ENCODE peak calls at places on chromosomes 6 and 20, in six cellular contexts. One of them, this sample, is unnamed.
A peak's percentile ranks its signal among the peaks of the same experiment; 100 is the strongest.

GRCh38 chr6:15977050-15977449 is 151.8 kb upstream of the MYLIP start:
- DNase-seq in upper lobe of left lung: no peak
- DNase-seq in uterus: no peak
- DNase-seq in psoas muscle: no peak
- DNase-seq in BE2C: no peak
- DNase-seq in left ventricle myocardium inferior: no peak
- DNase-seq in this sample: no peak

GRCh38 chr6:74932214-74932923 is 273.5 kb downstream of the COL12A1 start:
- DNase-seq in psoas muscle: no peak
- DNase-seq in BE2C: no peak
- DNase-seq in left ventricle myocardium inferior: no peak
- DNase-seq in uterus: no peak
- DNase-seq in upper lobe of left lung: no peak
- DNase-seq in this sample: peak; percentile 10

GRCh38 chr20:41245086-41245707 is 72.3 kb downstream of the ZHX3 start:
- DNase-seq in upper lobe of left lung: no peak
- DNase-seq in uterus: peak; percentile 45
- DNase-seq in left ventricle myocardium inferior: no peak
- DNase-seq in BE2C: no peak
- DNase-seq in psoas muscle: no peak
- DNase-seq in this sample: peak; percentile 42

GRCh38 chr20:40019510-40019909 is 669.5 kb downstream of the MAFB start:
- DNase-seq in psoas muscle: no peak
- DNase-seq in upper lobe of left lung: no peak
- DNase-seq in left ventricle myocardium inferior: no peak
- DNase-seq in uterus: no peak
- DNase-seq in BE2C: no peak
- DNase-seq in this sample: no peak

GRCh38 chr20:45993197-45993951 is 15.3 kb upstream of the MMP9 start:
- DNase-seq in uterus: no peak
- DNase-seq in upper lobe of left lung: no peak
- DNase-seq in left ventricle myocardium inferior: no peak
- DNase-seq in psoas muscle: no peak
- DNase-seq in BE2C: peak; percentile 41
- DNase-seq in this sample: peak; percentile 33

GRCh38 chr6:144149894-144150672 is at the start of gene STX11:
- DNase-seq in psoas muscle: peak; percentile 80
- DNase-seq in left ventricle myocardium inferior: peak; percentile 81
- DNase-seq in uterus: peak; percentile 19
- DNase-seq in BE2C: peak; percentile 39
- DNase-seq in upper lobe of left lung: peak; percentile 96
- DNase-seq in this sample: peak; percentile 29

GRCh38 chr6:130681028-130681427 is 146.2 kb upstream of the SMLR1 start:
- DNase-seq in psoas muscle: no peak
- DNase-seq in BE2C: no peak
- DNase-seq in uterus: no peak
- DNase-seq in left ventricle myocardium inferior: no peak
- DNase-seq in upper lobe of left lung: no peak
- DNase-seq in this sample: peak; percentile 65

GRCh38 chr20:237479-237878 is 10.4 kb downstream of the DEFB129 start:
- DNase-seq in BE2C: no peak
- DNase-seq in uterus: no peak
- DNase-seq in left ventricle myocardium inferior: no peak
- DNase-seq in psoas muscle: no peak
- DNase-seq in upper lobe of left lung: no peak
- DNase-seq in this sample: peak; percentile 5

GRCh38 chr20:51258582-51259175 is 235.8 kb upstream of the KCNG1 start:
- DNase-seq in left ventricle myocardium inferior: no peak
- DNase-seq in psoas muscle: no peak
- DNase-seq in upper lobe of left lung: no peak
- DNase-seq in BE2C: no peak
- DNase-seq in uterus: no peak
- DNase-seq in this sample: peak; percentile 17

DNA sequence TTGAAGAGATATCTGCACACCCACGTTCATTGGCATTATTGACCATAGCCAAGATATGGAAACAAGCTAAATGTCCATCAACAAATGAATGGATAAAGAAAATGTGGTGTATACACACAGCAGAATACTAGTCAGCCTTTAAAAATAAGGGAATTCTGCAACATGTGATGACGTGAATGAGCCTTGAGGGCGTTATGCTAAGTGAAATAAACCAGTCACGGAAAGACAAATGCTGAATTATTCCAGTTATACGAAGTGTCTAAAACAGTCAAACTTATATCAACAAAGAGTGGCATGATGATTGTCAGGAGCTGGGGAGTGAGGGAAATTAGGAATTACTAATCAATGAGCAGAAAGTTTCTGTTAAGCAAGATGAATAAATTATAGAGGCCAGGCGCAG is 8.4 kb upstream of the DEFB121 start:
- DNase-seq in BE2C: no peak
- DNase-seq in upper lobe of left lung: no peak
- DNase-seq in psoas muscle: no peak
- DNase-seq in left ventricle myocardium inferior: no peak
- DNase-seq in uterus: no peak
- DNase-seq in this sample: no peak
- H3K9me3 ChIP-seq in BE2C: no peaks in the 10 kb centered on the region
- H3K9me3 ChIP-seq in upper lobe of left lung: no peaks in the 10 kb centered on the region
- H3K9me3 ChIP-seq in psoas muscle: no peaks in the 10 kb centered on the region
- H3K9me3 ChIP-seq in left ventricle myocardium inferior: peaks cover 3% of the 10 kb centered on the region
- H3K9me3 ChIP-seq in uterus: no peaks in the 10 kb centered on the region
- H3K9me3 ChIP-seq in this sample: no peaks in the 10 kb centered on the region

GRCh38 chr20:59636791-59637370 is 32.5 kb downstream of the PHACTR3 start:
- DNase-seq in BE2C: no peak
- DNase-seq in upper lobe of left lung: no peak
- DNase-seq in psoas muscle: no peak
- DNase-seq in uterus: no peak
- DNase-seq in left ventricle myocardium inferior: no peak
- DNase-seq in this sample: no peak
- H3K9me3 ChIP-seq in BE2C: no peaks in the 10 kb centered on the region
- H3K9me3 ChIP-seq in upper lobe of left lung: no peaks in the 10 kb centered on the region
- H3K9me3 ChIP-seq in psoas muscle: no peaks in the 10 kb centered on the region
- H3K9me3 ChIP-seq in uterus: no peaks in the 10 kb centered on the region
- H3K9me3 ChIP-seq in left ventricle myocardium inferior: no peaks in the 10 kb centered on the region
- H3K9me3 ChIP-seq in this sample: peaks cover 21% of the 10 kb centered on the region

GRCh38 chr6:13445005-13445743 is 42.2 kb downstream of the GFOD1 start:
- DNase-seq in psoas muscle: peak; percentile 79
- DNase-seq in left ventricle myocardium inferior: peak; percentile 65
- DNase-seq in BE2C: peak; percentile 88
- DNase-seq in uterus: peak; percentile 54
- DNase-seq in upper lobe of left lung: no peak
- DNase-seq in this sample: peak; percentile 64

GRCh38 chr6:13446371-13446770 is 41.0 kb downstream of the GFOD1 start:
- DNase-seq in BE2C: peak; percentile 46
- DNase-seq in uterus: no peak
- DNase-seq in left ventricle myocardium inferior: no peak
- DNase-seq in upper lobe of left lung: no peak
- DNase-seq in psoas muscle: no peak
- DNase-seq in this sample: no peak

GRCh38 chr6:13447949-13448724 is 39.3 kb downstream of the GFOD1 start:
- DNase-seq in uterus: no peak
- DNase-seq in psoas muscle: no peak
- DNase-seq in upper lobe of left lung: no peak
- DNase-seq in left ventricle myocardium inferior: no peak
- DNase-seq in BE2C: no peak
- DNase-seq in this sample: no peak

GRCh38 chr6:13444604-13445003 is 42.8 kb downstream of the GFOD1 start:
- DNase-seq in BE2C: no peak
- DNase-seq in upper lobe of left lung: no peak
- DNase-seq in uterus: no peak
- DNase-seq in psoas muscle: no peak
- DNase-seq in left ventricle myocardium inferior: no peak
- DNase-seq in this sample: no peak

GRCh38 chr6:13445744-13446115 is 41.7 kb downstream of the GFOD1 start:
- DNase-seq in uterus: no peak
- DNase-seq in BE2C: no peak
- DNase-seq in left ventricle myocardium inferior: no peak
- DNase-seq in psoas muscle: no peak
- DNase-seq in upper lobe of left lung: no peak
- DNase-seq in this sample: no peak
- H3K9me3 ChIP-seq in uterus: no peaks in the 10 kb centered on the region
- H3K9me3 ChIP-seq in BE2C: no peaks in the 10 kb centered on the region
- H3K9me3 ChIP-seq in left ventricle myocardium inferior: no peaks in the 10 kb centered on the region
- H3K9me3 ChIP-seq in psoas muscle: no peaks in the 10 kb centered on the region
- H3K9me3 ChIP-seq in upper lobe of left lung: no peaks in the 10 kb centered on the region
- H3K9me3 ChIP-seq in this sample: no peaks in the 10 kb centered on the region

DNA sequence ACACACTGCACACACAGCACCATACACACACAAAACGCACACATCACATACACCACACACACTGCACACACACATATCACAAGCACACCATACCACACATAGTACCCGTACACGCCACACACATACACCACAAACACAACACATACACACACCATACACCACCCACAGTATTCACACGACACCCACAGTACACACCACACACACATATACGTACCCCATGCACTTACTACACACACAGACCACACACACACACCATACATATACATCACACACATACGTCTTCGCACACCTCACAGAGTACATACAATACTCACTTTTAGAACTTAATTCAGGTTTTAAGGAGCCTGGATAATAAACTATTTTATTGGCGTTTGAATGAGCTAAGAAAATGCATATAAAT is 1805.3 kb upstream of the DEFB115 start:
- DNase-seq in BE2C: no peak
- DNase-seq in upper lobe of left lung: no peak
- DNase-seq in psoas muscle: no peak
- DNase-seq in uterus: no peak
- DNase-seq in left ventricle myocardium inferior: no peak
- DNase-seq in this sample: no peak
- H3K9me3 ChIP-seq in BE2C: no peaks in the 10 kb centered on the region
- H3K9me3 ChIP-seq in upper lobe of left lung: no peaks in the 10 kb centered on the region
- H3K9me3 ChIP-seq in psoas muscle: peaks cover 3% of the 10 kb centered on the region
- H3K9me3 ChIP-seq in uterus: no peaks in the 10 kb centered on the region
- H3K9me3 ChIP-seq in left ventricle myocardium inferior: peaks cover 23% of the 10 kb centered on the region
- H3K9me3 ChIP-seq in this sample: peaks cover 2% of the 10 kb centered on the region

GRCh38 chr20:57080796-57081195 is 185.6 kb downstream of the BMP7 start:
- DNase-seq in upper lobe of left lung: no peak
- DNase-seq in BE2C: no peak
- DNase-seq in psoas muscle: no peak
- DNase-seq in uterus: no peak
- DNase-seq in left ventricle myocardium inferior: no peak
- DNase-seq in this sample: no peak

GRCh38 chr20:57076202-57076651 is 190.2 kb downstream of the BMP7 start:
- DNase-seq in uterus: no peak
- DNase-seq in left ventricle myocardium inferior: no peak
- DNase-seq in psoas muscle: no peak
- DNase-seq in BE2C: no peak
- DNase-seq in upper lobe of left lung: no peak
- DNase-seq in this sample: no peak

GRCh38 chr20:57076951-57077350 is 189.5 kb downstream of the BMP7 start:
- DNase-seq in psoas muscle: no peak
- DNase-seq in BE2C: no peak
- DNase-seq in uterus: no peak
- DNase-seq in left ventricle myocardium inferior: no peak
- DNase-seq in upper lobe of left lung: no peak
- DNase-seq in this sample: no peak

GRCh38 chr20:57078101-57078500 is 188.3 kb downstream of the BMP7 start:
- DNase-seq in upper lobe of left lung: no peak
- DNase-seq in uterus: no peak
- DNase-seq in left ventricle myocardium inferior: no peak
- DNase-seq in BE2C: no peak
- DNase-seq in psoas muscle: no peak
- DNase-seq in this sample: no peak

DNA sequence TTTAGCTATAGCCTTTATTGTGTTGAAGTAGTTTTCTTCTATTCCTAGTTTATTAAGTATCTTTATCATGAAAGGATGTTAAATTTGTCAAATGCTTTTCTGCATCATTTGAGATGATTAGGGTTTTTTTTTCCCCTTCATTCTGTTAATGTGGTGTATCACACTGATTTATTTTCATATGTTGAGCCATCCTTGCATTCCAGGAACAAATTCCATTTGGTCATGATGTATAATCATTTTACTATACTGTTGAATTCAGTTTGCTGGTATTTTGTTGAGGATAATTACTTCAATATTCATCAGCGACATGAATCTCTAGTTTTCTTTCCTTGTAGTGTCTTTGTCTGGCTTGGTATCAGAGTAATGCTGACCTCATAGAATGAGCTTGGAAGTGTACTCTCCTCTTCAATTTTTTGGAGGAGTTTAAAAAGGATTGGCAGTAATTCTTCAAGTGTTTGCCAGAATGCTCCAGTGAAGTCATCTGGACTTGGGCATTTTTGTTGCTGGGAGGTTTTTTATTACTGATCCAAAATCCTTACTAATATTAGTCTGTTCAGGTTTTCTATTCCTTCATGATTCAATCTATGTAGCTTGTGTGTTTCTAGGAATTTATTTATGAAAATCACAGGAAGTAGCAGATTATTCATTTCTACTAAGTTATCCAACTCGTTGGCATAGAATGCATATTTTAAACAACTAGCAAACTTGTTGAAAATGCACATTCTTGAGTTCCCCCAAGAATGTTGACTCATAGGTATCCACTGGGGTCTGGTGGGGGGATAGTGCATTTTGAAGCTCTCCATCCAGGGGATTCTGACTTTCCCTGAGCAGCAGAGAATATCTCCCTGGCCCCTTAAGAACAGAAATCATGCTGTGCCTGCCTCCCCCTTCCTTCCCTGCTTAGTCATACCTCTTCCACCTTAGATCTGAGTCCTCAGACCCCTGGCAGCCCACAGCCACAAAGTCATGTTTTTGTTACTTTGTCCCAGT is 187.1 kb downstream of the BMP7 start:
- DNase-seq in psoas muscle: no peak
- DNase-seq in left ventricle myocardium inferior: no peak
- DNase-seq in uterus: no peak
- DNase-seq in BE2C: no peak
- DNase-seq in upper lobe of left lung: no peak
- DNase-seq in this sample: no peak
- H3K9me3 ChIP-seq in psoas muscle: peaks cover 20% of the 10 kb centered on the region
- H3K9me3 ChIP-seq in left ventricle myocardium inferior: peaks cover 33% of the 10 kb centered on the region
- H3K9me3 ChIP-seq in uterus: no peaks in the 10 kb centered on the region
- H3K9me3 ChIP-seq in BE2C: no peaks in the 10 kb centered on the region
- H3K9me3 ChIP-seq in upper lobe of left lung: peaks cover 18% of the 10 kb centered on the region
- H3K9me3 ChIP-seq in this sample: peaks cover 19% of the 10 kb centered on the region

GRCh38 chr6:22189946-22190345 is 106.9 kb downstream of the PRL start:
- DNase-seq in left ventricle myocardium inferior: no peak
- DNase-seq in BE2C: no peak
- DNase-seq in psoas muscle: no peak
- DNase-seq in uterus: no peak
- DNase-seq in upper lobe of left lung: no peak
- DNase-seq in this sample: no peak

DNA sequence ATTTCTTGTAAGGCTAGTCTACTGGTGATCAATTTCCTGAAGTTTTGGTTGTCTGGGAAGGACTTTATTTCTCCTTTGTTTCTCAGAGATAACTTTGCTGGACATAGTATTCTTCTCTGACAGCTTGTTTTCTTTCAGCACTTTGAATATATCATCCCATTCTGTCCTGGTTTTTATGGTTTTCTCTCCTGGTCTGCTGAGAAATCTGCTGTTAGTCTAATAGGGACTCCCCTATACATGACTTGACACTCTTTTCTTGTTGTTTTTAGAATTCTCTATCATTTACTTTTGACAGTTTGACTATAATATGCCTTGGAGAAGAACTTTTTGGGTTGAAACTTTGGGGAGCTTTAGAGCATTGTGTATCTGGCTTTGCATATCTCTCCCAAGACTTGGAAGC is 112.5 kb downstream of the PRL start:
- DNase-seq in uterus: no peak
- DNase-seq in psoas muscle: no peak
- DNase-seq in left ventricle myocardium inferior: no peak
- DNase-seq in BE2C: no peak
- DNase-seq in upper lobe of left lung: no peak
- DNase-seq in this sample: no peak
- H3K9me3 ChIP-seq in uterus: peaks cover 12% of the 10 kb centered on the region
- H3K9me3 ChIP-seq in psoas muscle: peaks cover 12% of the 10 kb centered on the region
- H3K9me3 ChIP-seq in left ventricle myocardium inferior: peaks cover 46% of the 10 kb centered on the region
- H3K9me3 ChIP-seq in BE2C: no peaks in the 10 kb centered on the region
- H3K9me3 ChIP-seq in upper lobe of left lung: peaks cover 5% of the 10 kb centered on the region
- H3K9me3 ChIP-seq in this sample: peaks cover 10% of the 10 kb centered on the region

This sample was measured in IMR-90.